ENCODE peak calls at places on chromosomes 13 and 19, in six cellular contexts. I, S, V, H, G and L are unnamed samples.

GRCh38 chr13:42148538-42148937 is 100.1 kb downstream of the DGKH start:
- DNase-seq in I (no peak), S (no peak), V (no peak), H (no peak), G (no peak), L (no peak)

GRCh38 chr19:13987101-13987890 is 18.8 kb downstream of the RFX1 start:
- DNase-seq in I (no peak), S (no peak), V (no peak), H (no peak), G (no peak), L (no peak)

GRCh38 chr19:4909172-4909896 is at the start of gene UHRF1:
- DNase-seq in I (no peak), S (no peak), V (peak; percentile 86), H (no peak), G (peak; percentile 58), L (no peak)

GRCh38 chr13:67238277-67238859 is 8.2 kb upstream of the PCDH9 start:
- DNase-seq in I (no peak), S (no peak), V (peak; percentile 31), H (peak; percentile 4), G (peak; percentile 16), L (no peak)

GRCh38 chr19:3680939-3681338 is 19.3 kb downstream of the PIP5K1C start:
- DNase-seq in I (no peak), S (no peak), V (no peak), H (no peak), G (no peak), L (no peak)

GRCh38 chr13:33207616-33207964 is 78.0 kb downstream of the STARD13 start:
- DNase-seq in I (no peak), S (no peak), V (no peak), H (no peak), G (peak; percentile 74), L (no peak)

GRCh38 chr13:84651288-84651687 is 769.0 kb upstream of the SLITRK1 start:
- DNase-seq in I (no peak), S (no peak), V (no peak), H (no peak), G (peak; percentile 33), L (no peak)

GRCh38 chr13:74068471-74068870 is 65.7 kb downstream of the KLF12 start:
- DNase-seq in I (no peak), S (no peak), V (no peak), H (no peak), G (no peak), L (no peak)

GRCh38 chr19:38134538-38135149 is 89.4 kb downstream of the DPF1 start:
- DNase-seq in I (peak; percentile 58), S (no peak), V (peak; percentile 77), H (no peak), G (peak; percentile 38), L (no peak)

GRCh38 chr13:106941779-106942178 is 373.8 kb upstream of the ARGLU1 start:
- DNase-seq in I (no peak), S (no peak), V (no peak), H (no peak), G (no peak), L (no peak)

GRCh38 chr13:97975280-97975850 is 21.9 kb downstream of the IPO5 start:
- DNase-seq in I (no peak), S (no peak), V (no peak), H (no peak), G (no peak), L (no peak)

GRCh38 chr19:36051236-36051635 is 2.8 kb downstream of the THAP8 start:
- DNase-seq in I (peak; percentile 73), S (no peak), V (peak; percentile 55), H (peak; percentile 33), G (peak; percentile 56), L (no peak)

GRCh38 chr13:111384441-111385181 is 64.2 kb downstream of the TEX29 start:
- DNase-seq in I (no peak), S (no peak), V (no peak), H (no peak), G (no peak), L (no peak)

GRCh38 chr13:30119476-30119875 is 187.9 kb downstream of the KATNAL1 start:
- DNase-seq in I (no peak), S (no peak), V (no peak), H (no peak), G (no peak), L (no peak)

GRCh38 chr13:30376426-30377311 is 45.6 kb upstream of the UBE2L5 start:
- DNase-seq in I (no peak), S (no peak), V (no peak), H (no peak), G (no peak), L (peak; percentile 49)

DNA sequence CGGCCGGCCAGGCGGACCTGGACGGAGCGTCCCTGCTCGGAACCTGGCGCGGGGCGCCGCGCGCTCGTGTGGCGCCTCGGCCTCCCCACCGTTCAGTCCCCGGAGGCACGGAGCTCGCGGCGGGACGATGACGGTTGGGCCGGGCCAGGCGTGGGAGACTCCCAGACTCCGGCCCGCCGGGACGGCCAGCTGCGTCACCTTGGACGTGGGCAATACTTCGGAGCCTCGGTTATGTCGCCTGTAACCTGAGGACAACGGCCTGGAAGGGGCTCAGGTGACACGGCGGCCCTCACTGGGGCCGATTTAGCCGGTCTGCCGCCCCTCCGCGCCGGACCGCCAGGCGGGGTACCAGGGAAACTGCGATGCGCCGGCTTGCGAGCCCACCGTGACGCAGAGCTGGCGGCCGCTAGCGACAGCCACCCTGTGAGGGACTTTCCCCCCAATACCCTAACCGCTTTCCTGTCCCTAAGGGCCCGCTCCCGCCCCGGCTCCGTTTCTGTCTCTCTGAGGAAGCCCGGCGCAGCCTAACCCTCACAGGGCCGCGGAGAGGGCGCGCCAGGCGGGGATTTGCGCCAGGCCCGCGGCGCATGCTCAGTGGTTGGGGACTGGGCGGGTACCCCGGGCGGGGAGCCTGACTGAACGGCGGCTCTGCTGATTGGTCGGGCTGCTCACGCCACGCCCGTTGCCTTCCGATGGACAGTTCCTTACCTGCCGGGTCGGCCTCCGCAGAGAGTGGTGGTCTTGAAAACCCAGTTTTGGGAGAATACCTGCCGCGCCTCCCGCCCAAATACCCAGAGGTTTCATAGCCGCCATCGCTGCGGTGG is 109.5 kb upstream of the DOCK9 start:
- DNase-seq in I (peak; percentile 95), S (peak; percentile 80), V (peak; percentile 90), H (peak; percentile 71), G (peak; percentile 59), L (peak; percentile 36)
- TF ChIP-seq ATF3 in I (no peak), S (no peak), V (no peak), H (no peak), G (no peak), L (no peak)

GRCh38 chr13:38685974-38686571 is 804 bp upstream of the FREM2 start:
- DNase-seq in I (peak; percentile 58), S (no peak), V (peak; percentile 5), H (no peak), G (no peak), L (no peak)
- TF ChIP-seq ATF3 in I (no peak), S (no peak), V (no peak), H (no peak), G (no peak), L (no peak)

DNA sequence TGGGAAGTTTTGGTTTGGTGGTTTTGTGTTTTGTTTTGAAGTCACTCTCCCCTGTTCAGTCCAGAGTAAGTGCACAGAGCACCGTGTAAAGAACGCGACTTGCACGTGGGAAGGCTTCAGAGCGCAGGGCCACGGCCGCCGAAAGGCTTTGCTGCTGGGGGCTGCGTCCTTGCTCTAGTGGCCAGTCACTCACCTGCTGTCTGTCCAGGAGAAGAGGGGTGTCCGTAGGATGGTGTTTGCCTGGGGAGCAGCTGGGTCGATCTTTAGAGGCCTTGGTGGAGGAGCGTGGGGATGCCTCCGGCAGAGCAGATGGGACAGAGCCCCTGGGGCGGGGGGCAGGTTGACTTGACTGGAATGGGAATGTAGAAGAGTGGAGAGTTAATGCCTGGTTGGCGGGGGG is 116.6 kb upstream of the MCF2L start:
- DNase-seq in I (no peak), S (no peak), V (no peak), H (no peak), G (no peak), L (no peak)
- TF ChIP-seq ATF3 in I (no peak), S (no peak), V (no peak), H (no peak), G (no peak), L (no peak)

GRCh38 chr19:45766919-45767346 is 2.1 kb downstream of the SIX5 start:
- DNase-seq in I (peak; percentile 29), S (no peak), V (no peak), H (no peak), G (no peak), L (no peak)
- TF ChIP-seq ATF3 in I (no peak), S (no peak), V (no peak), H (no peak), G (no peak), L (no peak)

GRCh38 chr19:55638864-55639359 is 1.9 kb upstream of the ZNF580 start:
- DNase-seq in I (peak; percentile 63), S (no peak), V (peak; percentile 78), H (no peak), G (peak; percentile 66), L (no peak)
- TF ChIP-seq ATF3 in I (no peak), S (no peak), V (no peak), H (no peak), G (no peak), L (no peak)

DNA sequence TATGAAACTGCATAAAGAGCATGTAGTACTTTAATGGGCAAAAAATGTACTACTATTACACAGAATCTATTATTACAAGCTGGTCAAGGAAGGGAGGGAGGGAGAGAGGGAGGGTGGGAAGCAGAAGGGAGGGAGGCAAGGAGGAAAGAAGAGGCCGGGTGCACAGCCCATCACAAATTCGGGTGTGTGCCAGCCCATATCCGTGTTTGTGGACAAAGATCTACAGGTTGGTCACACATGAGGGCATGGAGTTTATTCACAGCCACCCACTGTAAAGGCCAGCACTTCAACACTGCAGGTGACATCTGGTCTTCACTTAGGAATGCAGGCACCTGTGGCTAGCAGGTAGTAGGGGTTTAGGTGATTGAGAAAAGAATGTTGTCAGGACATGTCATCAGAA is 352.5 kb upstream of the NBEA start:
- DNase-seq in I (no peak), S (no peak), V (no peak), H (no peak), G (no peak), L (no peak)
- TF ChIP-seq ATF3 in I (no peak), S (no peak), V (no peak), H (no peak), G (no peak), L (no peak)

GRCh38 chr13:22275393-22275792 is 604.5 kb downstream of the FGF9 start:
- DNase-seq in I (no peak), S (no peak), V (no peak), H (no peak), G (no peak), L (no peak)

GRCh38 chr13:22278336-22278929 is 607.6 kb downstream of the FGF9 start:
- DNase-seq in I (peak; percentile 64), S (peak; percentile 7), V (peak; percentile 29), H (peak; percentile 34), G (peak; percentile 2), L (peak; percentile 43)
- TF ChIP-seq ATF3 in I (no peak), S (no peak), V (no peak), H (no peak), G (no peak), L (no peak)